ENCODE peak calls at places on chromosomes 6 and 20, in six cellular contexts. C, W, G, Z, B and R are unnamed samples.

GRCh38 chr6:37696220-37696840 is 1.4 kb downstream of the MDGA1 start:
- DNase-seq in C (no peak), W (no peak), G (no peak), Z (no peak), B (peak), R (no peak)

GRCh38 chr20:64261138-64261537 is 5.6 kb downstream of the PCMTD2 start:
- DNase-seq in C (peak), W (no peak), G (no peak), Z (no peak), B (no peak), R (no peak)

GRCh38 chr20:50850721-50851286 is 55.9 kb downstream of the BCAS4 start:
- DNase-seq in C (no peak), W (no peak), G (no peak), Z (no peak), B (no peak), R (no peak)

GRCh38 chr6:137210903-137211302 is 8.3 kb downstream of the IFNGR1 start:
- DNase-seq in C (no peak), W (no peak), G (no peak), Z (no peak), B (no peak), R (no peak)

GRCh38 chr6:21653902-21654301 is 60.4 kb downstream of the SOX4 start:
- DNase-seq in C (no peak), W (no peak), G (no peak), Z (no peak), B (no peak), R (no peak)

GRCh38 chr20:23049201-23049932 is at the start of gene THBD:
- DNase-seq in C (peak), W (peak), G (no peak), Z (peak), B (no peak), R (no peak)

GRCh38 chr20:31949877-31950646 is 1.8 kb downstream of the PDRG1 start:
- DNase-seq in C (no peak), W (no peak), G (no peak), Z (no peak), B (no peak), R (no peak)

GRCh38 chr20:47774081-47774777 is 11.1 kb downstream of the SULF2 start:
- DNase-seq in C (no peak), W (no peak), G (no peak), Z (no peak), B (no peak), R (no peak)

GRCh38 chr6:154653853-154654252 is 79.4 kb upstream of the SCAF8 start:
- DNase-seq in C (no peak), W (no peak), G (no peak), Z (peak), B (no peak), R (no peak)

GRCh38 chr20:39019805-39020325 is 57.7 kb downstream of the DHX35 start:
- DNase-seq in C (no peak), W (no peak), G (no peak), Z (no peak), B (no peak), R (no peak)

GRCh38 chr6:143158113-143158581 is 97.5 kb downstream of the AIG1 start:
- DNase-seq in C (no peak), W (no peak), G (no peak), Z (no peak), B (no peak), R (no peak)

GRCh38 chr6:106163446-106163965 is 77.4 kb downstream of the PRDM1 start:
- DNase-seq in C (no peak), W (peak), G (no peak), Z (no peak), B (peak), R (no peak)

GRCh38 chr6:39999006-39999867 is 65.0 kb upstream of the MOCS1 start:
- DNase-seq in C (no peak), W (no peak), G (no peak), Z (no peak), B (no peak), R (no peak)

GRCh38 chr6:131061041-131061770 is 1.8 kb downstream of the EPB41L2 start:
- DNase-seq in C (no peak), W (no peak), G (no peak), Z (no peak), B (peak), R (no peak)

GRCh38 chr6:168274046-168274952 is 45.3 kb downstream of the DACT2 start:
- DNase-seq in C (no peak), W (no peak), G (no peak), Z (no peak), B (no peak), R (no peak)

GRCh38 chr6:22025468-22026159 is 271.2 kb downstream of the PRL start:
- DNase-seq in C (no peak), W (no peak), G (no peak), Z (no peak), B (peak), R (no peak)

GRCh38 chr20:35698298-35699126 is 640 bp downstream of the NFS1 start:
- DNase-seq in C (no peak), W (no peak), G (no peak), Z (no peak), B (no peak), R (no peak)

GRCh38 chr20:58553841-58554240 is 38.6 kb upstream of the APCDD1L start:
- DNase-seq in C (peak), W (no peak), G (no peak), Z (no peak), B (no peak), R (no peak)

GRCh38 chr6:137016366-137016765 is 28.4 kb downstream of the IL20RA start:
- DNase-seq in C (no peak), W (no peak), G (no peak), Z (no peak), B (no peak), R (no peak)

GRCh38 chr20:39010496-39010895 is 48.4 kb downstream of the DHX35 start:
- DNase-seq in C (no peak), W (no peak), G (no peak), Z (no peak), B (no peak), R (no peak)

GRCh38 chr20:32609993-32610896 is 25.1 kb upstream of the NOL4L start:
- DNase-seq in C (no peak), W (no peak), G (no peak), Z (no peak), B (no peak), R (no peak)

GRCh38 chr6:40274058-40274457 is 313.1 kb downstream of the LRFN2 start:
- DNase-seq in C (no peak), W (no peak), G (no peak), Z (no peak), B (no peak), R (no peak)

GRCh38 chr20:19427480-19427879 is 215.0 kb downstream of the SLC24A3 start:
- DNase-seq in C (no peak), W (peak), G (no peak), Z (no peak), B (no peak), R (no peak)

GRCh38 chr6:30358340-30358679 is 13.4 kb downstream of the RPP21 start:
- DNase-seq in C (no peak), W (no peak), G (no peak), Z (no peak), B (no peak), R (no peak)

GRCh38 chr6:43990627-43991619 is 136.3 kb downstream of the MRPL14 start:
- DNase-seq in C (peak), W (peak), G (no peak), Z (no peak), B (no peak), R (no peak)

GRCh38 chr6:75489025-75489424 is 4.6 kb downstream of the FILIP1 start:
- DNase-seq in C (no peak), W (no peak), G (no peak), Z (no peak), B (no peak), R (no peak)

GRCh38 chr20:25685276-25686080 is 11.2 kb downstream of the ZNF337 start:
- DNase-seq in C (no peak), W (no peak), G (no peak), Z (no peak), B (no peak), R (no peak)

GRCh38 chr20:63440366-63440955 is 32.0 kb downstream of the KCNQ2 start:
- DNase-seq in C (no peak), W (no peak), G (no peak), Z (no peak), B (no peak), R (no peak)

GRCh38 chr6:56649782-56650181 is 7.1 kb upstream of the DST start:
- DNase-seq in C (no peak), W (no peak), G (no peak), Z (no peak), B (no peak), R (no peak)

GRCh38 chr6:579339-579738 is 77.6 kb downstream of the HUS1B start:
- DNase-seq in C (no peak), W (no peak), G (no peak), Z (no peak), B (no peak), R (no peak)

GRCh38 chr20:47586648-47587306 is 85.1 kb downstream of the NCOA3 start:
- DNase-seq in C (no peak), W (no peak), G (no peak), Z (no peak), B (no peak), R (no peak)

GRCh38 chr20:58420798-58421496 is 31.9 kb downstream of the VAPB start:
- DNase-seq in C (no peak), W (no peak), G (no peak), Z (no peak), B (no peak), R (peak)

GRCh38 chr6:43705996-43706395 is 18.4 kb upstream of the MRPS18A start:
- DNase-seq in C (no peak), W (no peak), G (no peak), Z (no peak), B (no peak), R (no peak)

GRCh38 chr6:44000164-44000842 is 126.9 kb downstream of the MRPL14 start:
- DNase-seq in C (peak), W (peak), G (no peak), Z (no peak), B (peak), R (peak)

GRCh38 chr6:46930331-46930730 is 8.6 kb upstream of the ADGRF5 start:
- DNase-seq in C (no peak), W (no peak), G (no peak), Z (no peak), B (no peak), R (no peak)

GRCh38 chr20:54515788-54516324 is 40.5 kb downstream of the DOK5 start:
- DNase-seq in C (no peak), W (no peak), G (no peak), Z (no peak), B (no peak), R (no peak)

GRCh38 chr6:69584913-69585729 is 211.7 kb downstream of the LMBRD1 start:
- DNase-seq in C (no peak), W (no peak), G (no peak), Z (no peak), B (peak), R (no peak)

GRCh38 chr6:125850361-125850760 is 59.6 kb downstream of the NCOA7 start:
- DNase-seq in C (no peak), W (no peak), G (no peak), Z (no peak), B (no peak), R (no peak)

GRCh38 chr6:167293088-167293589 is 2.0 kb downstream of the UNC93A start:
- DNase-seq in C (no peak), W (no peak), G (no peak), Z (no peak), B (no peak), R (no peak)

GRCh38 chr6:133432021-133432989 is 191.1 kb downstream of the EYA4 start:
- DNase-seq in C (no peak), W (no peak), G (no peak), Z (no peak), B (no peak), R (no peak)